ENCODE peak calls at places on chromosomes 3 and 15, in eight cellular contexts. T is H1, M is AG09319, P is DND-41, B is RWPE2, H is WTC11, W is SK-N-SH, O is bronchial epithelial cell. L is an unnamed sample.

GRCh38 chr3:13015286-13016082 is 57.7 kb downstream of the IQSEC1 start:
- DNase-seq in P (peak; percentile 86), H (no peak), T (no peak), B (no peak), O (no peak), M (no peak), W (no peak), L (no peak)

GRCh38 chr3:37989821-37990480 is 635 bp upstream of the VILL start:
- DNase-seq in P (no peak), H (no peak), W (no peak), T (no peak), O (no peak), M (no peak), B (no peak), L (no peak)

GRCh38 chr3:167733961-167734497 is 663 bp downstream of the PDCD10 start:
- DNase-seq in P (no peak), M (no peak), O (peak; percentile 32), H (no peak), B (no peak), W (no peak), T (no peak), L (no peak)

GRCh38 chr15:55858661-55859060 is 115.7 kb upstream of the PRTG start:
- DNase-seq in M (peak; percentile 8), P (no peak), O (no peak), H (no peak), T (no peak), B (no peak), W (no peak), L (no peak)

GRCh38 chr3:178532414-178532813 is 3.8 kb upstream of the KCNMB2 start:
- DNase-seq in B (no peak), O (peak; percentile 27), T (no peak), P (no peak), M (no peak), H (no peak), W (no peak), L (no peak)

GRCh38 chr15:50028323-50028722 is 90.7 kb downstream of the ATP8B4 start:
- DNase-seq in T (no peak), P (no peak), W (no peak), H (no peak), B (no peak), O (peak; percentile 60), M (no peak), L (no peak)

GRCh38 chr15:40843885-40844542 is at the start of gene SPINT1:
- DNase-seq in T (no peak), B (peak; percentile 86), O (peak; percentile 62), W (peak; percentile 69), M (no peak), H (peak; percentile 63), P (no peak), L (peak; percentile 31)

GRCh38 chr3:95715137-95715536 is 1099.3 kb upstream of the EPHA6 start:
- DNase-seq in B (no peak), T (no peak), P (no peak), W (no peak), H (no peak), O (no peak), M (no peak), L (no peak)

GRCh38 chr15:92882697-92883642 is 17.2 kb upstream of the CHD2 start:
- DNase-seq in T (no peak), P (peak; percentile 33), H (peak; percentile 30), M (no peak), W (peak; percentile 65), O (no peak), B (no peak), L (peak; percentile 34)

GRCh38 chr3:104578558-104578957 is 788.2 kb upstream of the ALCAM start:
- DNase-seq in O (no peak), M (no peak), B (no peak), P (peak; percentile 12), H (peak; percentile 11), T (no peak), W (no peak), L (no peak)

GRCh38 chr3:52532517-52532837 is 1.2 kb downstream of the NT5DC2 start:
- DNase-seq in M (no peak), W (peak; percentile 70), B (peak; percentile 65), H (peak; percentile 17), T (no peak), O (peak; percentile 55), P (no peak), L (no peak)

GRCh38 chr3:126523745-126524428 is at the start of gene CHST13:
- DNase-seq in P (no peak), B (no peak), M (no peak), O (peak; percentile 11), H (peak; percentile 77), W (peak; percentile 91), T (no peak), L (peak; percentile 75)

GRCh38 chr3:152100491-152101086 is 168.1 kb upstream of the MBNL1 start:
- DNase-seq in T (no peak), O (peak; percentile 56), M (no peak), P (peak; percentile 18), W (no peak), B (no peak), H (no peak), L (no peak)

GRCh38 chr3:117725314-117725713 is 1015.7 kb downstream of the TUSC7 start:
- DNase-seq in O (no peak), P (no peak), H (no peak), B (no peak), W (no peak), T (no peak), M (no peak), L (no peak)

GRCh38 chr3:117721866-117722265 is 1012.3 kb downstream of the TUSC7 start:
- DNase-seq in W (no peak), T (no peak), O (no peak), P (no peak), B (no peak), H (no peak), M (no peak), L (no peak)

GRCh38 chr3:117722856-117723255 is 1013.3 kb downstream of the TUSC7 start:
- DNase-seq in O (no peak), H (no peak), W (no peak), T (no peak), P (no peak), M (no peak), B (no peak), L (no peak)

DNA sequence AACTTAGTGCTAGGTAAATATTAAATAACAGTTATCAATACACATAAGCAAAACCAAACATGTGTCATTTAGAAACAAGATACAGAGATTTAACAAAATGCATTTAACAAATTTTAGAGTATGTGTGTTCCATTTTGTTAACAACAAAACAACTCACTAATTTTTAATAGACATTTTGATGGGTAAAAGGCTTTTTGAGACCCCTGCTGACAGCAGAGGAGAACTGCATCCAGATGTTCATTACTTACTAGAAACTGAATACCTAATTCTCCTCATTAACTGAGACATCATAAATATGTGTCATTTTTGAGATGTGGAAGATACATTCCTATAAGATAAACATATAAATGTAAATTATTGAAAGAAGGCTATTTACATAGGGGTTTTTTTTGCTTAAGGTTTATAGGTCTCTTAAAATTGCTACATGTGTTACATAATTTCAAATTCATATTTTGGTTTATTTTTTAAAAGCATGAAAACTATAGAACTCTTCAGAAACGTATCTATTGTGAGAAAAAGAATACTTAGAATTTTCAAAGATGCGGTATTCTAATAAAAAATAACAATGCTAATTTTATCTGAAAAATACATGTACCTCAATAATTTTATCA is 1009.8 kb downstream of the TUSC7 start:
- DNase-seq in B (no peak), O (peak; percentile 22), P (no peak), W (peak; percentile 36), T (no peak), M (no peak), H (no peak), L (no peak)
- TF ChIP-seq CTCF in B (peak; percentile 86), O (peak; percentile 60), P (peak; percentile 70), W (peak; percentile 92), T (peak; percentile 53), M (peak; percentile 73), H (peak; percentile 60), L (peak; percentile 90)

GRCh38 chr15:101610628-101611000 is 41.6 kb downstream of the TM2D3 start:
- DNase-seq in T (no peak), W (no peak), P (no peak), B (no peak), H (no peak), M (no peak), O (no peak), L (no peak)

GRCh38 chr15:101607102-101607501 is 45.1 kb downstream of the TM2D3 start:
- DNase-seq in P (no peak), W (no peak), M (no peak), H (no peak), T (no peak), O (no peak), B (no peak), L (no peak)

GRCh38 chr15:101611007-101611406 is 41.2 kb downstream of the TM2D3 start:
- DNase-seq in B (no peak), M (no peak), W (no peak), T (no peak), O (no peak), H (no peak), P (no peak), L (no peak)

GRCh38 chr15:101609742-101610627 is 42.2 kb downstream of the TM2D3 start:
- DNase-seq in O (no peak), T (no peak), W (no peak), H (no peak), M (no peak), B (no peak), P (no peak), L (no peak)

DNA sequence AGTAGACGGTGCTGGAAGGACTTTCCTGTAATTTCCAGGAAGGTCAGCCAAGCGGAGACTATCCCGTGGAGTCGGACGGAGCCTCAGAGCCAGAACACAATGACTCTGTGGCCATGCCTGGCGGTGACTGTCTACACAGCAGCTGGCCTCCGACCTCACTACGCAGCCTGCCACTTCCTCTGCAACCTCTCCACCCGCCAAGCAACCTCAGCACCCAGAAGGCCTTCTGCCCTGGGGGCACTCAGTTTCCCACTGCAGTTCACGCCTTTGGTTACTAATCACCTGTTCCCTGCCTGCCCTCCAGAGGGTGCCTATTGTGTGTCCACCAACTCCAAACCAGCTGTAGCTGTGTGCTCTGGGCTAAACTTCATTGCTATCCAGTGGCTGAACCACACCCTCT is 44.0 kb downstream of the TM2D3 start:
- DNase-seq in O (no peak), M (no peak), T (no peak), P (no peak), H (no peak), B (no peak), W (no peak), L (no peak)
- TF ChIP-seq CTCF in O (no peak), M (no peak), T (no peak), P (no peak), H (no peak), B (no peak), W (no peak), L (no peak)

GRCh38 chr15:46304320-46304719 is 669.5 kb downstream of the SQOR start:
- DNase-seq in W (peak; percentile 14), M (no peak), T (no peak), P (peak; percentile 23), H (peak; percentile 67), O (no peak), B (no peak), L (peak; percentile 58)
- TF ChIP-seq CTCF in W (peak; percentile 63), M (peak; percentile 23), T (peak; percentile 80), P (peak; percentile 54), H (peak; percentile 67), O (peak; percentile 25), B (peak; percentile 54), L (peak; percentile 78)

DNA sequence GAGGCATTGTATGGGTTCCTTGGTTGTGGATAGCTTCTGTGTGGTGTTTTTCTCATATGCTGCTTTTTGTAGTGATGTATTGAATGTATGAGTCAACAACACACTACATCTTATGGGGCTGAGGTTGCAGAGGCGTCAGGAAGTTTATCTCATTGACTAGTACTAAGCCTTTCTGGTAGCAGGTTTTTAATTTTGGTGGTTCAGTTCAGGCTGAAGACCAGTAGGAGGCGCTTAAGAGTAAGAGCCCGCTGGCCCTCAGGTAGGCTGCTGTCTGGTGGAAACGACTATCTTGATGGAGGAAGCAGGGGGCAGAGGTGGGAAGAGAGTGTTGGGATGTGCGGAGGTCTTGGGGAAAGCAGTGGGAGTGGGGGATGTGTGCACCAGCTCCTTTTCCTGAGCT is 62.4 kb downstream of the RTP4 start:
- DNase-seq in W (no peak), P (no peak), B (no peak), M (no peak), T (no peak), O (no peak), H (peak; percentile 39), L (no peak)
- TF ChIP-seq CTCF in W (peak; percentile 28), P (no peak), B (no peak), M (no peak), T (peak; percentile 58), O (no peak), H (peak; percentile 44), L (peak; percentile 20)